ENCODE peak calls at places on chromosomes 2 and 18, in five cellular contexts. C is HepG2, A is GM12892, S is GM12878, Y is K562. H is an unnamed sample.
A peak's percentile ranks its signal among the peaks of the same experiment; 100 is the strongest.

GRCh38 chr2:176117162-176117822 is 714 bp downstream of the HOXD10 start:
- DNase-seq in C (no peak), A (no peak), S (no peak), Y (no peak), H (no peak)

GRCh38 chr18:50629148-50629631 is 69.3 kb downstream of the MAPK4 start:
- DNase-seq in C (no peak), A (no peak), S (no peak), Y (no peak), H (no peak)

GRCh38 chr18:1017679-1018078 is 113.0 kb downstream of the ADCYAP1 start:
- DNase-seq in C (no peak), A (no peak), S (no peak), Y (no peak), H (no peak)

GRCh38 chr2:3603536-3604206 is 8.8 kb downstream of the COLEC11 start:
- DNase-seq in C (no peak), A (no peak), S (no peak), Y (no peak), H (no peak)

GRCh38 chr2:179987916-179988315 is 19.2 kb downstream of the CWC22 start:
- DNase-seq in C (no peak), A (no peak), S (no peak), Y (no peak), H (no peak)

GRCh38 chr2:232522014-232522854 is 2.0 kb downstream of the PRSS56 start:
- DNase-seq in C (no peak), A (peak; percentile 90), S (no peak), Y (peak; percentile 80), H (peak; percentile 92)

GRCh38 chr2:33412920-33413319 is 63.5 kb upstream of the RASGRP3 start:
- DNase-seq in C (peak; percentile 26), A (no peak), S (no peak), Y (peak; percentile 45), H (no peak)

GRCh38 chr2:143691136-143691535 is 561.9 kb downstream of the ARHGAP15 start:
- DNase-seq in C (no peak), A (no peak), S (no peak), Y (no peak), H (no peak)

GRCh38 chr2:14418110-14418509 is 214.4 kb upstream of the LRATD1 start:
- DNase-seq in C (no peak), A (no peak), S (no peak), Y (no peak), H (no peak)

GRCh38 chr2:99198103-99198841 is 17.3 kb downstream of the MRPL30 start:
- DNase-seq in C (no peak), A (no peak), S (no peak), Y (no peak), H (no peak)

GRCh38 chr18:45874501-45875184 is 49.2 kb downstream of the SIGLEC15 start:
- DNase-seq in C (no peak), A (peak; percentile 18), S (peak; percentile 92), Y (no peak), H (peak; percentile 16)

GRCh38 chr18:78659748-78660147 is 319.9 kb upstream of the SALL3 start:
- DNase-seq in C (no peak), A (no peak), S (no peak), Y (peak; percentile 13), H (peak; percentile 38)

GRCh38 chr2:230650585-230651137 is 62.0 kb upstream of the CAB39 start:
- DNase-seq in C (peak; percentile 72), A (no peak), S (peak; percentile 93), Y (peak; percentile 58), H (no peak)

GRCh38 chr2:95056461-95057459 is 31.3 kb downstream of the MAL start:
- DNase-seq in C (peak; percentile 40), A (no peak), S (no peak), Y (no peak), H (no peak)

GRCh38 chr2:133576714-133577113 is 8.5 kb upstream of the NCKAP5 start:
- DNase-seq in C (peak; percentile 60), A (no peak), S (no peak), Y (no peak), H (no peak)

GRCh38 chr2:37627715-37628114 is 43.7 kb downstream of the CDC42EP3 start:
- DNase-seq in C (no peak), A (no peak), S (no peak), Y (no peak), H (no peak)

GRCh38 chr2:217707116-217707742 is 295.6 kb downstream of the TNS1 start:
- DNase-seq in C (no peak), A (no peak), S (no peak), Y (no peak), H (no peak)

GRCh38 chr2:235727891-235728380 is 234.1 kb downstream of the AGAP1 start:
- DNase-seq in C (no peak), A (no peak), S (no peak), Y (no peak), H (no peak)

GRCh38 chr2:54606393-54606973 is 117.0 kb upstream of the EML6 start:
- DNase-seq in C (no peak), A (no peak), S (no peak), Y (no peak), H (no peak)

GRCh38 chr2:144526826-144527225 is 6.9 kb upstream of the ZEB2 start:
- DNase-seq in C (no peak), A (no peak), S (no peak), Y (no peak), H (no peak)

GRCh38 chr2:203626952-203627681 is 79.3 kb upstream of the CD28 start:
- DNase-seq in C (no peak), A (no peak), S (no peak), Y (no peak), H (no peak)

GRCh38 chr2:223995569-223995968 is 38.3 kb downstream of the MRPL44 start:
- DNase-seq in C (peak; percentile 47), A (no peak), S (no peak), Y (no peak), H (no peak)

GRCh38 chr2:117674172-117674571 is 140.3 kb upstream of the DDX18 start:
- DNase-seq in C (no peak), A (no peak), S (no peak), Y (no peak), H (no peak)

GRCh38 chr2:10716581-10716980 is 4.8 kb upstream of the ATP6V1C2 start:
- DNase-seq in C (no peak), A (no peak), S (no peak), Y (no peak), H (no peak)

GRCh38 chr18:70781860-70782453 is 493.1 kb downstream of the SOCS6 start:
- DNase-seq in C (peak; percentile 27), A (peak; percentile 6), S (peak; percentile 15), Y (peak; percentile 6), H (peak; percentile 23)

GRCh38 chr2:204152616-204153015 is 216.1 kb downstream of the ICOS start:
- DNase-seq in C (no peak), A (no peak), S (no peak), Y (no peak), H (no peak)

GRCh38 chr18:57864615-57865121 is 61.6 kb upstream of the ATP8B1 start:
- DNase-seq in C (no peak), A (no peak), S (no peak), Y (no peak), H (no peak)

GRCh38 chr2:215900203-215900611 is 113.1 kb downstream of the MREG start:
- DNase-seq in C (peak; percentile 49), A (no peak), S (no peak), Y (no peak), H (no peak)

GRCh38 chr18:1774261-1774660 is 797.0 kb downstream of the METTL4 start:
- DNase-seq in C (peak; percentile 16), A (no peak), S (no peak), Y (no peak), H (no peak)

GRCh38 chr2:169468841-169469240 is 10.5 kb upstream of the BBS5 start:
- DNase-seq in C (no peak), A (no peak), S (no peak), Y (no peak), H (no peak)

GRCh38 chr2:47519147-47519537 is 116.2 kb downstream of the MSH2 start:
- DNase-seq in C (no peak), A (no peak), S (no peak), Y (no peak), H (no peak)

GRCh38 chr2:127218843-127219715 is 1.0 kb downstream of the CYP27C1 start:
- DNase-seq in C (no peak), A (no peak), S (no peak), Y (no peak), H (no peak)

GRCh38 chr2:160647967-160648685 is 154.5 kb upstream of the RBMS1 start:
- DNase-seq in C (no peak), A (no peak), S (no peak), Y (no peak), H (no peak)

DNA sequence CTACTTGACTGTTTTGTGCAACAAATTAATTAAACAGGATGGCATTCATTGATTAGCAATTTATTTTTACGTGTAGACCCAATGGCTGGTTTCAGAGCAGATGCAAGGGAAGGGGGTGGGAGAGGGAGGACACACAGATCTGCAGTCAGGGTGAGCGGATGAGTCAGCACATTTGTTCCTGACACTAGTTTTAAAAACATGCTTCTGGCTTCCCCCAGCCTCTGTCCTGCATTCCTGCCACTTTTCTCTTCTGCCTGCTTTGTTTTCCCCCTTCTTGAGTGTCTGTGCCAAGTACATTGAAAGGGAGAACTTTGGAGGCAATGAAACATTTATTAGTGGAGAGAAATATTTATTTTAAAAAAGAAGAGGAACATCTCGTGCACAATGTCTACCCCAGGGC is 52.1 kb downstream of the NRP2 start:
- DNase-seq in C (peak; percentile 53), A (no peak), S (no peak), Y (peak; percentile 53), H (no peak)
- TF ChIP-seq POLR2AphosphoS5 in C (no peak), A (no peak), S (no peak), Y (no peak), H (no peak)

DNA sequence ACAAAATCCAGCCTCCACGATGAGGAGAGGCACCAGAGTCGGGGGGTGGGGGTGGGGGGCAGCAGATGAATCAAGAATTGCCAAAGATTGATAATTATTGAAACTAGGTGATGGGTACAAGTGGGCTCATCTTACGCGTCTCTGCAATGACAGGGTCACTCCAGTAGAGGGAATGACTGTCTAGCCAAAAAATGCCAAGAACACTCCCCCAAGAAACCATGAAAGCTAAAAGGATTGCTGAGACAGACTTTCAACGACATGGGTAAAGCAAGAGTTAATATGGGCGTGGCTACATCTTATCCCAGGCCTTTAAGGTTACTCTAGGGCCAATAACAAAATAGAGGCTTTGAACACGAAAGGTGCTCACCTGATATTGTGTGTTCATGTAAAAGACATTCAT is 86.5 kb downstream of the STK39 start:
- DNase-seq in C (peak; percentile 60), A (no peak), S (no peak), Y (peak; percentile 24), H (no peak)
- TF ChIP-seq TAF1 in C (no peak), A (no peak), S (no peak), Y (no peak), H (no peak)

DNA sequence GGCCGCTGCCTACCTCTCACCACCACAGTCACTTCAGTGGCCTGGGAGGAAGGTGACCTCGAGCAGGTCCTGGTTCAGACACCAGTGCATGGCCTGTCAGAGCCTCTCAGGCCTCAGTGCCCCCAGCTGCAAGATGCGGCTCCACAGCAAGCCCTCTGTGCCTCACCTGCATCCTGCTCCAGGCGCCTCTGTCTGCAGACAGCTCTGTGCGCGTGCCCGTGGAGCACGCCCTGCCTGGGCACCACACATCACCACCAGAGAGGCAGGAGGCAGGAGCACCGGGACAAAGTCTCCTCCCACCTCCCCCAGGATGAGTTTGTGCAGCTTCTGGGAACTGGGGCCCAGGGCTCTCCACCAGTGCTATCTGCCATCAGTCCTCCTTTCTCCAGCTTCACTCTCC is 98.7 kb downstream of the TFCP2L1 start:
- DNase-seq in C (no peak), A (no peak), S (no peak), Y (no peak), H (no peak)
- TF ChIP-seq POLR2AphosphoS5 in C (no peak), A (no peak), S (no peak), Y (no peak), H (no peak)

GRCh38 chr2:45241061-45241561 is 231.9 kb upstream of the SIX2 start:
- DNase-seq in C (no peak), A (no peak), S (no peak), Y (no peak), H (no peak)
- TF ChIP-seq TAF1 in C (no peak), A (no peak), S (no peak), Y (no peak), H (no peak)

GRCh38 chr18:4403836-4404235 is 51.3 kb downstream of the DLGAP1 start:
- DNase-seq in C (no peak), A (no peak), S (no peak), Y (no peak), H (no peak)
- TF ChIP-seq POLR2AphosphoS5 in C (no peak), A (no peak), S (no peak), Y (no peak), H (no peak)